ENCODE peak calls at places on chromosomes 7 and 10, in four cellular contexts. J, T, R and X are unnamed samples.

GRCh38 chr7:135708041-135708440 is 19.9 kb downstream of the SLC13A4 start:
- DNase-seq in J (no peak), T (no peak), R (no peak), X (no peak)

GRCh38 chr7:539731-540411 is 20.2 kb upstream of the PDGFA start:
- DNase-seq in J (peak; percentile 68), T (no peak), R (no peak), X (no peak)

GRCh38 chr7:2169923-2170575 is 62.7 kb downstream of the MAD1L1 start:
- DNase-seq in J (no peak), T (no peak), R (no peak), X (no peak)

GRCh38 chr7:68187549-68187948 is 1190.9 kb downstream of the TYW1 start:
- DNase-seq in J (no peak), T (no peak), R (no peak), X (no peak)

GRCh38 chr7:151790826-151791379 is 86.0 kb downstream of the PRKAG2 start:
- DNase-seq in J (no peak), T (no peak), R (no peak), X (no peak)

GRCh38 chr10:11168423-11169100 is 150.9 kb downstream of the CELF2 start:
- DNase-seq in J (no peak), T (no peak), R (no peak), X (no peak)

GRCh38 chr10:16915308-16915707 is 98.1 kb upstream of the RSU1 start:
- DNase-seq in J (no peak), T (no peak), R (no peak), X (no peak)

GRCh38 chr10:106560925-106561640 is 603.4 kb downstream of the SORCS1 start:
- DNase-seq in J (no peak), T (no peak), R (no peak), X (peak; percentile 59)

GRCh38 chr7:32066441-32066840 is 3.8 kb downstream of the PDE1C start:
- DNase-seq in J (no peak), T (no peak), R (no peak), X (no peak)

GRCh38 chr10:119104653-119105024 is 726 bp downstream of the DENND10 start:
- DNase-seq in J (no peak), T (peak; percentile 19), R (no peak), X (no peak)

GRCh38 chr7:29278362-29279070 is 83.9 kb downstream of the CHN2 start:
- DNase-seq in J (no peak), T (no peak), R (no peak), X (no peak)

GRCh38 chr10:69558559-69558958 is 14.7 kb downstream of the NEUROG3 start:
- DNase-seq in J (no peak), T (no peak), R (no peak), X (no peak)

GRCh38 chr7:77321300-77321699 is 94.8 kb downstream of the GSAP start:
- DNase-seq in J (no peak), T (no peak), R (no peak), X (no peak)

GRCh38 chr10:49397036-49397999 is 1.4 kb upstream of the DRGX start:
- DNase-seq in J (no peak), T (no peak), R (no peak), X (no peak)

GRCh38 chr7:157689269-157690057 is 352.7 kb downstream of the DNAJB6 start:
- DNase-seq in J (no peak), T (no peak), R (no peak), X (no peak)

GRCh38 chr10:112587709-112588108 is 140.7 kb downstream of the VTI1A start:
- DNase-seq in J (no peak), T (no peak), R (no peak), X (no peak)

GRCh38 chr10:86583983-86584382 is 62.4 kb upstream of the WAPL start:
- DNase-seq in J (no peak), T (no peak), R (no peak), X (no peak)

GRCh38 chr7:92769361-92769633 is 67.1 kb downstream of the CDK6 start:
- DNase-seq in J (no peak), T (no peak), R (no peak), X (no peak)

GRCh38 chr7:47444376-47445098 is 137.4 kb downstream of the TNS3 start:
- DNase-seq in J (no peak), T (no peak), R (no peak), X (no peak)

GRCh38 chr7:130951976-130952313 is 217.9 kb upstream of the KLF14 start:
- DNase-seq in J (no peak), T (no peak), R (no peak), X (no peak)

DNA sequence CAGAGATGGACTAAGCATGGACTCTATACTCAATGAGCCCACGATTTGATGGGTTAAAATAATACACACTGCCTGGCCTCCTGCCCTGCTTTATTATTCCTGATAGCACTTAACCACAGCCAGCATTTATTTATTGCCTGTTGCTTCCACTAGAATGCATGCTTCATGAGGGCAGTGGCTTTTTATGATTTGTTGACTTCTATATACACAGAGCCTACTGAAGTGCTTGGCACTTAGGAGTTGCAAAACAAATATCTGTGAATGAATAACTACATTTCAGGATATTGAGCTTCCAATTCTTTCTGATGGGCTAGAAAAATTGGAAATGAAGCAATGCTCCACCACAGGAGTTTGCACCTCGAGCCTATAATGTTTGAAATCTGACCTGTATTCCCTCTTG is 513.6 kb upstream of the ZMIZ1 start:
- DNase-seq in J (no peak), T (no peak), R (no peak), X (no peak)
- H3K4me3 ChIP-seq in J (no peak overlapping the region), T (no peak overlapping the region), R (no peak overlapping the region), X (no peak overlapping the region)

GRCh38 chr7:91287685-91288084 is 23.5 kb downstream of the FZD1 start:
- DNase-seq in J (no peak), T (no peak), R (no peak), X (no peak)

GRCh38 chr7:91285966-91286365 is 21.7 kb downstream of the FZD1 start:
- DNase-seq in J (no peak), T (no peak), R (no peak), X (no peak)

GRCh38 chr7:91289633-91290260 is 25.5 kb downstream of the FZD1 start:
- DNase-seq in J (no peak), T (no peak), R (no peak), X (no peak)

GRCh38 chr7:91286432-91286831 is 22.2 kb downstream of the FZD1 start:
- DNase-seq in J (no peak), T (no peak), R (no peak), X (no peak)

DNA sequence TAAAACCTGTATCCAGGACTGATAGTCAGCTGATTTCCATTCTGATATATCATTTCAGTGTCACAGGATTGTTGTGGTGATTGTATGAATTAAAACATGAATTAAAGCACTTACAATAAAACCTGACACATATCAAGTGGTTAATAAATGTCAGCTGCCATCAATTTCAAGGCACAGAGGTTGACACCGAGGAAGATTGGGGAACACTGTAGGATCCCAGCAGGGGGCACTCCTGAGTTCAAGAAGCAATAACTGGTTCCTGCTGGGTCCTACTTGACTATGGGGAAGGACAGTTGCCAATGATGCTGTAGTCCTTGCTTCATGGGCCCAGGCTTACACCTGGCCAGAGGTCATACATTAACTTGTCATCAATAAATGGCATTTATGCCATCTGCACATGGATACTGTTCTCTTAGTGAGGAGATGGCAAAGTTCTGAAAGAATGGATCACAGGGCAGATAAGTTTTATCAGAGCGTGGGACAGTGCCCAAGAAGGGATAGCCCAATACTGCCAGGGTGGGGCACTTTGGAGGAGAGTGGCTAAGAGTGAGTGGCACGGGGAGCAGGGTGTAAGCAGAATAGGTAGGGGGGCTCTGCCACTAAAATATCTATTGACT is 24.1 kb downstream of the FZD1 start:
- DNase-seq in J (no peak), T (peak; percentile 29), R (no peak), X (no peak)
- TF ChIP-seq CTCF in J (peak; percentile 52), T (peak; percentile 63), R (no peak), X (no peak)

DNA sequence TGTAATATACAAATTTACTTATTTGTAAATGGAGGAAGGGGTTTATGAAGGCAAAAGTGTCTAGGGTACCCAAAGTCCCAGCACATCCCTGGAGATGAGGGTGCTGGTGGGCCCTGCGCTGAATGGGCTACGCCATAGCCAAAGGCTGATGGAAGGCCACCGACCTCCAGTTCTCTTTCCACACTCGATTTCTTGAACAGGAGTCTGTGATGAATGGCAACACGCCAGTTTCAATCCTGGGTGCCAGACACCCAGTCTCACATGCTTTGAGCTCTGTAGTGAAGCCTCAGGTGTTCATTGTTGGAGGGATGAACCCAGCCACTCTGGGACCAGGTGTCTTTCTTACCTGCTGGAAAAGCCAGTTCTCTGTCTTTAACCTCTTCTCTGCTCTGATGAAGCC is 752 bp downstream of the LRMDA start:
- DNase-seq in J (no peak), T (no peak), R (no peak), X (no peak)
- H3K4me3 ChIP-seq in J (no peak overlapping the region), T (peak overlapping the region; percentile 77), R (no peak overlapping the region), X (no peak overlapping the region)

DNA sequence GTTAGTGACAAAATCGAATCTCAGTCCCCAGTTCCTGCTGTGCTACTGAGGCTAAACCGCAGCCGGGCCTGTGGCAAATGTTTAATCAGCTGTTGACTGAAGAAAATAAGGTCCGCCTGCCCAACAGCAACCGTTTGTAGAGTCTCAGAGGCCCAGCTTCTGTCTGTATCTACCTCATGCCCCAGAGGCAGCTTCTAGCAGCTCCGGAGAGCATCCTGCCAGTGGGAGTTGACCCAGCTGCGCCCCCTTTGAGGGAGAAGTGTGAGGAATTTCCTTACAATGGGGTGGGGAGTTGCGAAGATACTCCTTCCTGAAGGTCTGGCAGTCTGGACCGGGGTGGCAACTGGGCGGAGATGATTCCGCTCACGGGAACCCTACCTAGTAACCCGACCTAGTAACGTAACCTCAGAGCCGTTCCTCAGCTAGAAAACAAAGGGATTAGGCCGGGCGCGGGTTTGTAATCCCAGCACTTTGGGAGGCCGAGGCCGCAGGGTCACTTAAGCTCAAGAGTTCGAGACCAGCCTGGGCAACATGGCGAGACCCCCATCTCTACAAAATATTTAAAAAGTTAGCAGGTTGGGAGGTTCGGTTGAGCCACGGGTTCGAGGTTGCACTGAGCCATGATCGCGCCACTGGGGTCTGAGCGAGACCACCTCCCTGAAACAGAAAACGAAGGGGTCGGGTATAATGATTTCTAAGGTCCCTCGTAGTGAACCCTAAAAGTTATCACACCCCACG is 846 bp upstream of the ZNF775 start:
- DNase-seq in J (peak; percentile 79), T (peak; percentile 55), R (peak; percentile 58), X (no peak)
- TF ChIP-seq CTCF in J (peak; percentile 11), T (peak; percentile 13), R (no peak), X (peak; percentile 46)

GRCh38 chr7:137772221-137772620 is 74.6 kb downstream of the DGKI start:
- DNase-seq in J (no peak), T (no peak), R (no peak), X (no peak)
- H3K4me3 ChIP-seq in J (no peak overlapping the region), T (no peak overlapping the region), R (no peak overlapping the region), X (no peak overlapping the region)